ENCODE peak calls at places on chromosomes 7 and 10, in nine cellular contexts. One of them, this sample, is unnamed.

GRCh38 chr10:129972145-129972965 is 8.3 kb upstream of the EBF3 start:
- DNase-seq in NCI-H510A treated with DMSO at 0.1 percent for 48 hours: no peak
- DNase-seq in thoracic aorta: no peak
- DNase-seq in uterus: no peak
- DNase-seq in CD4-positive, alpha-beta T cell: no peak
- DNase-seq in GM13977: peak
- DNase-seq in dermis microvascular lymphatic vessel endothelial cell: no peak
- DNase-seq in left ventricle myocardium inferior: no peak
- DNase-seq in amniotic stem cell: no peak
- DNase-seq in this sample: no peak

GRCh38 chr10:10133271-10133670 is 884.4 kb upstream of the CELF2 start:
- DNase-seq in thoracic aorta: no peak
- DNase-seq in GM13977: no peak
- DNase-seq in NCI-H510A treated with DMSO at 0.1 percent for 48 hours: no peak
- DNase-seq in uterus: no peak
- DNase-seq in CD4-positive, alpha-beta T cell: no peak
- DNase-seq in left ventricle myocardium inferior: no peak
- DNase-seq in amniotic stem cell: no peak
- DNase-seq in dermis microvascular lymphatic vessel endothelial cell: no peak
- DNase-seq in this sample: no peak

GRCh38 chr10:131199646-131200045 is 111.9 kb downstream of the TCERG1L start:
- DNase-seq in uterus: no peak
- DNase-seq in CD4-positive, alpha-beta T cell: no peak
- DNase-seq in amniotic stem cell: no peak
- DNase-seq in left ventricle myocardium inferior: no peak
- DNase-seq in dermis microvascular lymphatic vessel endothelial cell: no peak
- DNase-seq in thoracic aorta: no peak
- DNase-seq in NCI-H510A treated with DMSO at 0.1 percent for 48 hours: no peak
- DNase-seq in GM13977: no peak
- DNase-seq in this sample: no peak

GRCh38 chr10:6416892-6417512 is 163.1 kb downstream of the PRKCQ start:
- DNase-seq in NCI-H510A treated with DMSO at 0.1 percent for 48 hours: no peak
- DNase-seq in dermis microvascular lymphatic vessel endothelial cell: peak
- DNase-seq in left ventricle myocardium inferior: no peak
- DNase-seq in GM13977: peak
- DNase-seq in amniotic stem cell: peak
- DNase-seq in uterus: no peak
- DNase-seq in thoracic aorta: no peak
- DNase-seq in CD4-positive, alpha-beta T cell: no peak
- DNase-seq in this sample: no peak

GRCh38 chr7:25656581-25657026 is 428.3 kb upstream of the NPVF start:
- DNase-seq in left ventricle myocardium inferior: no peak
- DNase-seq in dermis microvascular lymphatic vessel endothelial cell: peak
- DNase-seq in uterus: no peak
- DNase-seq in GM13977: no peak
- DNase-seq in thoracic aorta: no peak
- DNase-seq in CD4-positive, alpha-beta T cell: no peak
- DNase-seq in NCI-H510A treated with DMSO at 0.1 percent for 48 hours: no peak
- DNase-seq in amniotic stem cell: no peak
- DNase-seq in this sample: peak

GRCh38 chr10:43344051-43344450 is 27.4 kb upstream of the FXYD4 start:
- DNase-seq in CD4-positive, alpha-beta T cell: no peak
- DNase-seq in amniotic stem cell: no peak
- DNase-seq in thoracic aorta: no peak
- DNase-seq in dermis microvascular lymphatic vessel endothelial cell: no peak
- DNase-seq in NCI-H510A treated with DMSO at 0.1 percent for 48 hours: no peak
- DNase-seq in uterus: no peak
- DNase-seq in left ventricle myocardium inferior: no peak
- DNase-seq in GM13977: no peak
- DNase-seq in this sample: no peak

GRCh38 chr7:157828881-157829280 is 492.1 kb downstream of the DNAJB6 start:
- DNase-seq in NCI-H510A treated with DMSO at 0.1 percent for 48 hours: no peak
- DNase-seq in GM13977: no peak
- DNase-seq in thoracic aorta: no peak
- DNase-seq in CD4-positive, alpha-beta T cell: no peak
- DNase-seq in left ventricle myocardium inferior: no peak
- DNase-seq in uterus: no peak
- DNase-seq in amniotic stem cell: no peak
- DNase-seq in dermis microvascular lymphatic vessel endothelial cell: no peak
- DNase-seq in this sample: no peak

GRCh38 chr7:143384741-143385631 is 3.8 kb downstream of the ZYX start:
- DNase-seq in CD4-positive, alpha-beta T cell: no peak
- DNase-seq in amniotic stem cell: no peak
- DNase-seq in GM13977: no peak
- DNase-seq in NCI-H510A treated with DMSO at 0.1 percent for 48 hours: no peak
- DNase-seq in uterus: no peak
- DNase-seq in left ventricle myocardium inferior: no peak
- DNase-seq in dermis microvascular lymphatic vessel endothelial cell: no peak
- DNase-seq in thoracic aorta: no peak
- DNase-seq in this sample: no peak

GRCh38 chr7:41448104-41448503 is 254.8 kb downstream of the INHBA start:
- DNase-seq in uterus: no peak
- DNase-seq in thoracic aorta: no peak
- DNase-seq in CD4-positive, alpha-beta T cell: no peak
- DNase-seq in dermis microvascular lymphatic vessel endothelial cell: no peak
- DNase-seq in left ventricle myocardium inferior: no peak
- DNase-seq in amniotic stem cell: no peak
- DNase-seq in NCI-H510A treated with DMSO at 0.1 percent for 48 hours: no peak
- DNase-seq in GM13977: no peak
- DNase-seq in this sample: no peak

GRCh38 chr10:11795101-11795920 is 27.8 kb upstream of the PROSER2 start:
- DNase-seq in amniotic stem cell: no peak
- DNase-seq in NCI-H510A treated with DMSO at 0.1 percent for 48 hours: no peak
- DNase-seq in GM13977: no peak
- DNase-seq in dermis microvascular lymphatic vessel endothelial cell: no peak
- DNase-seq in CD4-positive, alpha-beta T cell: no peak
- DNase-seq in uterus: no peak
- DNase-seq in thoracic aorta: no peak
- DNase-seq in left ventricle myocardium inferior: no peak
- DNase-seq in this sample: no peak

GRCh38 chr10:91366687-91367086 is 43.5 kb upstream of the HECTD2 start:
- DNase-seq in left ventricle myocardium inferior: no peak
- DNase-seq in NCI-H510A treated with DMSO at 0.1 percent for 48 hours: no peak
- DNase-seq in CD4-positive, alpha-beta T cell: no peak
- DNase-seq in GM13977: no peak
- DNase-seq in thoracic aorta: no peak
- DNase-seq in uterus: no peak
- DNase-seq in amniotic stem cell: no peak
- DNase-seq in dermis microvascular lymphatic vessel endothelial cell: peak
- DNase-seq in this sample: no peak

GRCh38 chr7:106737202-106737562 is 76.2 kb upstream of the CCDC71L start:
- DNase-seq in amniotic stem cell: peak
- DNase-seq in thoracic aorta: no peak
- DNase-seq in left ventricle myocardium inferior: no peak
- DNase-seq in uterus: no peak
- DNase-seq in GM13977: no peak
- DNase-seq in CD4-positive, alpha-beta T cell: no peak
- DNase-seq in dermis microvascular lymphatic vessel endothelial cell: peak
- DNase-seq in NCI-H510A treated with DMSO at 0.1 percent for 48 hours: no peak
- DNase-seq in this sample: no peak

GRCh38 chr7:127922661-127923060 is 108.6 kb downstream of the LRRC4 start:
- DNase-seq in left ventricle myocardium inferior: no peak
- DNase-seq in dermis microvascular lymphatic vessel endothelial cell: no peak
- DNase-seq in GM13977: no peak
- DNase-seq in amniotic stem cell: no peak
- DNase-seq in CD4-positive, alpha-beta T cell: no peak
- DNase-seq in thoracic aorta: no peak
- DNase-seq in NCI-H510A treated with DMSO at 0.1 percent for 48 hours: no peak
- DNase-seq in uterus: no peak
- DNase-seq in this sample: no peak

GRCh38 chr10:114350751-114351150 is 53.6 kb downstream of the AFAP1L2 start:
- DNase-seq in GM13977: no peak
- DNase-seq in dermis microvascular lymphatic vessel endothelial cell: no peak
- DNase-seq in uterus: no peak
- DNase-seq in left ventricle myocardium inferior: no peak
- DNase-seq in NCI-H510A treated with DMSO at 0.1 percent for 48 hours: no peak
- DNase-seq in amniotic stem cell: no peak
- DNase-seq in CD4-positive, alpha-beta T cell: no peak
- DNase-seq in thoracic aorta: no peak
- DNase-seq in this sample: peak

GRCh38 chr7:37908221-37908788 is 8.3 kb downstream of the SFRP4 start:
- DNase-seq in dermis microvascular lymphatic vessel endothelial cell: no peak
- DNase-seq in CD4-positive, alpha-beta T cell: no peak
- DNase-seq in uterus: no peak
- DNase-seq in NCI-H510A treated with DMSO at 0.1 percent for 48 hours: no peak
- DNase-seq in GM13977: no peak
- DNase-seq in amniotic stem cell: peak
- DNase-seq in thoracic aorta: no peak
- DNase-seq in left ventricle myocardium inferior: no peak
- DNase-seq in this sample: no peak

GRCh38 chr7:44131173-44132009 is 8.0 kb upstream of the POLD2 start:
- DNase-seq in left ventricle myocardium inferior: peak
- DNase-seq in thoracic aorta: no peak
- DNase-seq in dermis microvascular lymphatic vessel endothelial cell: no peak
- DNase-seq in CD4-positive, alpha-beta T cell: no peak
- DNase-seq in uterus: no peak
- DNase-seq in GM13977: no peak
- DNase-seq in amniotic stem cell: no peak
- DNase-seq in NCI-H510A treated with DMSO at 0.1 percent for 48 hours: peak
- DNase-seq in this sample: peak

GRCh38 chr10:11871470-11871869 is 48.3 kb downstream of the PROSER2 start:
- DNase-seq in NCI-H510A treated with DMSO at 0.1 percent for 48 hours: no peak
- DNase-seq in uterus: no peak
- DNase-seq in amniotic stem cell: no peak
- DNase-seq in GM13977: no peak
- DNase-seq in left ventricle myocardium inferior: no peak
- DNase-seq in dermis microvascular lymphatic vessel endothelial cell: peak
- DNase-seq in thoracic aorta: no peak
- DNase-seq in CD4-positive, alpha-beta T cell: no peak
- DNase-seq in this sample: no peak

GRCh38 chr10:26879744-26880143 is 19.0 kb upstream of the ABI1 start:
- DNase-seq in left ventricle myocardium inferior: no peak
- DNase-seq in NCI-H510A treated with DMSO at 0.1 percent for 48 hours: peak
- DNase-seq in amniotic stem cell: no peak
- DNase-seq in GM13977: no peak
- DNase-seq in uterus: no peak
- DNase-seq in CD4-positive, alpha-beta T cell: no peak
- DNase-seq in dermis microvascular lymphatic vessel endothelial cell: no peak
- DNase-seq in thoracic aorta: no peak
- DNase-seq in this sample: peak

GRCh38 chr7:98575878-98576277 is 41.2 kb upstream of the NPTX2 start:
- DNase-seq in uterus: no peak
- DNase-seq in thoracic aorta: no peak
- DNase-seq in left ventricle myocardium inferior: no peak
- DNase-seq in dermis microvascular lymphatic vessel endothelial cell: no peak
- DNase-seq in CD4-positive, alpha-beta T cell: no peak
- DNase-seq in NCI-H510A treated with DMSO at 0.1 percent for 48 hours: no peak
- DNase-seq in GM13977: no peak
- DNase-seq in amniotic stem cell: no peak
- DNase-seq in this sample: no peak

GRCh38 chr10:30639946-30640786 is 10.6 kb upstream of the LYZL2 start:
- DNase-seq in GM13977: peak
- DNase-seq in thoracic aorta: no peak
- DNase-seq in NCI-H510A treated with DMSO at 0.1 percent for 48 hours: peak
- DNase-seq in dermis microvascular lymphatic vessel endothelial cell: peak
- DNase-seq in CD4-positive, alpha-beta T cell: no peak
- DNase-seq in uterus: no peak
- DNase-seq in amniotic stem cell: peak
- DNase-seq in left ventricle myocardium inferior: no peak
- DNase-seq in this sample: peak

GRCh38 chr10:85557077-85557476 is 809.5 kb downstream of the GRID1 start:
- DNase-seq in left ventricle myocardium inferior: no peak
- DNase-seq in CD4-positive, alpha-beta T cell: no peak
- DNase-seq in NCI-H510A treated with DMSO at 0.1 percent for 48 hours: no peak
- DNase-seq in dermis microvascular lymphatic vessel endothelial cell: peak
- DNase-seq in amniotic stem cell: no peak
- DNase-seq in GM13977: no peak
- DNase-seq in thoracic aorta: no peak
- DNase-seq in uterus: no peak
- DNase-seq in this sample: no peak

GRCh38 chr7:158655931-158656441 is 48.6 kb downstream of the NCAPG2 start:
- DNase-seq in dermis microvascular lymphatic vessel endothelial cell: no peak
- DNase-seq in uterus: no peak
- DNase-seq in NCI-H510A treated with DMSO at 0.1 percent for 48 hours: no peak
- DNase-seq in amniotic stem cell: no peak
- DNase-seq in CD4-positive, alpha-beta T cell: no peak
- DNase-seq in left ventricle myocardium inferior: no peak
- DNase-seq in thoracic aorta: no peak
- DNase-seq in GM13977: peak
- DNase-seq in this sample: no peak

GRCh38 chr10:96352027-96352426 is 6.8 kb downstream of the OPALIN start:
- DNase-seq in uterus: no peak
- DNase-seq in amniotic stem cell: no peak
- DNase-seq in NCI-H510A treated with DMSO at 0.1 percent for 48 hours: no peak
- DNase-seq in GM13977: no peak
- DNase-seq in left ventricle myocardium inferior: no peak
- DNase-seq in thoracic aorta: no peak
- DNase-seq in CD4-positive, alpha-beta T cell: no peak
- DNase-seq in dermis microvascular lymphatic vessel endothelial cell: no peak
- DNase-seq in this sample: no peak

GRCh38 chr10:119693262-119693957 is 32.4 kb upstream of the INPP5F start:
- DNase-seq in dermis microvascular lymphatic vessel endothelial cell: peak
- DNase-seq in thoracic aorta: no peak
- DNase-seq in NCI-H510A treated with DMSO at 0.1 percent for 48 hours: no peak
- DNase-seq in left ventricle myocardium inferior: no peak
- DNase-seq in GM13977: peak
- DNase-seq in uterus: no peak
- DNase-seq in amniotic stem cell: no peak
- DNase-seq in CD4-positive, alpha-beta T cell: no peak
- DNase-seq in this sample: no peak

GRCh38 chr7:130461256-130461655 is 20.4 kb upstream of the CEP41 start:
- DNase-seq in CD4-positive, alpha-beta T cell: no peak
- DNase-seq in NCI-H510A treated with DMSO at 0.1 percent for 48 hours: no peak
- DNase-seq in amniotic stem cell: no peak
- DNase-seq in uterus: no peak
- DNase-seq in left ventricle myocardium inferior: no peak
- DNase-seq in dermis microvascular lymphatic vessel endothelial cell: no peak
- DNase-seq in GM13977: no peak
- DNase-seq in thoracic aorta: no peak
- DNase-seq in this sample: no peak

GRCh38 chr10:121595321-121595805 is 2.9 kb downstream of the FGFR2 start:
- DNase-seq in left ventricle myocardium inferior: no peak
- DNase-seq in amniotic stem cell: no peak
- DNase-seq in NCI-H510A treated with DMSO at 0.1 percent for 48 hours: no peak
- DNase-seq in CD4-positive, alpha-beta T cell: no peak
- DNase-seq in uterus: no peak
- DNase-seq in dermis microvascular lymphatic vessel endothelial cell: no peak
- DNase-seq in GM13977: no peak
- DNase-seq in thoracic aorta: no peak
- DNase-seq in this sample: no peak

GRCh38 chr7:146960747-146961416 is 844.3 kb downstream of the CNTNAP2 start:
- DNase-seq in uterus: no peak
- DNase-seq in GM13977: no peak
- DNase-seq in NCI-H510A treated with DMSO at 0.1 percent for 48 hours: no peak
- DNase-seq in CD4-positive, alpha-beta T cell: no peak
- DNase-seq in left ventricle myocardium inferior: no peak
- DNase-seq in thoracic aorta: no peak
- DNase-seq in dermis microvascular lymphatic vessel endothelial cell: no peak
- DNase-seq in amniotic stem cell: no peak
- DNase-seq in this sample: peak

GRCh38 chr7:100475549-100475948 is 3.5 kb downstream of the TSC22D4 start:
- DNase-seq in left ventricle myocardium inferior: peak
- DNase-seq in uterus: peak
- DNase-seq in dermis microvascular lymphatic vessel endothelial cell: no peak
- DNase-seq in NCI-H510A treated with DMSO at 0.1 percent for 48 hours: no peak
- DNase-seq in thoracic aorta: no peak
- DNase-seq in CD4-positive, alpha-beta T cell: no peak
- DNase-seq in GM13977: no peak
- DNase-seq in amniotic stem cell: no peak
- DNase-seq in this sample: no peak

GRCh38 chr7:43302211-43302711 is 189.8 kb downstream of the HECW1 start:
- DNase-seq in NCI-H510A treated with DMSO at 0.1 percent for 48 hours: no peak
- DNase-seq in CD4-positive, alpha-beta T cell: no peak
- DNase-seq in uterus: no peak
- DNase-seq in thoracic aorta: no peak
- DNase-seq in GM13977: no peak
- DNase-seq in left ventricle myocardium inferior: no peak
- DNase-seq in amniotic stem cell: no peak
- DNase-seq in dermis microvascular lymphatic vessel endothelial cell: peak
- DNase-seq in this sample: no peak

GRCh38 chr10:103839867-103840746 is 15.3 kb downstream of the SH3PXD2A start:
- DNase-seq in NCI-H510A treated with DMSO at 0.1 percent for 48 hours: peak
- DNase-seq in dermis microvascular lymphatic vessel endothelial cell: peak
- DNase-seq in thoracic aorta: no peak
- DNase-seq in left ventricle myocardium inferior: peak
- DNase-seq in amniotic stem cell: no peak
- DNase-seq in CD4-positive, alpha-beta T cell: no peak
- DNase-seq in GM13977: no peak
- DNase-seq in uterus: no peak
- DNase-seq in this sample: no peak

GRCh38 chr7:139115104-139115503 is 5.6 kb upstream of the ZC3HAV1 start:
- DNase-seq in CD4-positive, alpha-beta T cell: no peak
- DNase-seq in thoracic aorta: no peak
- DNase-seq in amniotic stem cell: no peak
- DNase-seq in left ventricle myocardium inferior: no peak
- DNase-seq in NCI-H510A treated with DMSO at 0.1 percent for 48 hours: no peak
- DNase-seq in uterus: no peak
- DNase-seq in GM13977: no peak
- DNase-seq in dermis microvascular lymphatic vessel endothelial cell: no peak
- DNase-seq in this sample: no peak